ENCODE peak calls at places on chromosomes 6 and 20, in four cellular contexts. V is psoas muscle, E is astrocyte of the hippocampus, K is endothelial cell. L is an unnamed sample.

GRCh38 chr20:4546786-4547185 is 174.9 kb upstream of the PRND start:
- DNase-seq in E (peak), K (no peak), V (no peak), L (peak)

GRCh38 chr20:1033751-1034419 is 31.8 kb upstream of the RSPO4 start:
- DNase-seq in V (no peak), E (no peak), K (no peak), L (peak)

GRCh38 chr20:58174708-58175287 is 53.7 kb downstream of the ANKRD60 start:
- DNase-seq in E (peak), V (peak), K (no peak), L (peak)

GRCh38 chr6:43250992-43251373 is 7.7 kb downstream of the TTBK1 start:
- DNase-seq in E (no peak), K (no peak), V (no peak), L (peak)

GRCh38 chr6:2460216-2460734 is 214.9 kb upstream of the GMDS start:
- DNase-seq in E (peak), K (no peak), V (no peak), L (peak)

GRCh38 chr20:45365444-45365970 is 2.6 kb downstream of the SYS1 start:
- DNase-seq in V (no peak), K (no peak), E (no peak), L (no peak)

GRCh38 chr6:55794136-55794812 is 81.1 kb downstream of the BMP5 start:
- DNase-seq in E (peak), V (no peak), K (no peak), L (peak)

GRCh38 chr6:37173573-37174195 is 3.7 kb downstream of the PIM1 start:
- DNase-seq in K (no peak), E (no peak), V (no peak), L (no peak)

GRCh38 chr6:163182696-163183095 is 231.8 kb upstream of the QKI start:
- DNase-seq in V (no peak), E (no peak), K (no peak), L (no peak)

GRCh38 chr6:149461670-149462069 is 23.1 kb downstream of the ZC3H12D start:
- DNase-seq in E (no peak), K (no peak), V (no peak), L (no peak)

GRCh38 chr6:29680416-29680815 is 536 bp downstream of the ZFP57 start:
- DNase-seq in E (no peak), V (no peak), K (no peak), L (no peak)

GRCh38 chr20:22374678-22375590 is 209.4 kb downstream of the FOXA2 start:
- DNase-seq in K (no peak), E (no peak), V (no peak), L (peak)

GRCh38 chr6:22263748-22264147 is 33.1 kb downstream of the PRL start:
- DNase-seq in V (no peak), E (no peak), K (no peak), L (no peak)

GRCh38 chr6:33203443-33204164 is 851 bp upstream of the HSD17B8 start:
- DNase-seq in K (no peak), E (no peak), V (peak), L (no peak)

GRCh38 chr20:768426-768978 is at the start of gene SLC52A3:
- DNase-seq in E (no peak), K (peak), V (no peak), L (peak)

GRCh38 chr6:114085206-114085605 is 114.3 kb upstream of the HDAC2 start:
- DNase-seq in E (peak), V (no peak), K (no peak), L (peak)

GRCh38 chr6:52881996-52882841 is 27.3 kb downstream of the GSTA3 start:
- DNase-seq in K (peak), V (peak), E (peak), L (peak)

GRCh38 chr20:62716198-62716940 is 7.7 kb downstream of the NTSR1 start:
- DNase-seq in K (no peak), V (no peak), E (no peak), L (no peak)

GRCh38 chr6:53240763-53241162 is 92.1 kb upstream of the GCM1 start:
- DNase-seq in V (no peak), E (no peak), K (no peak), L (no peak)

GRCh38 chr20:35821807-35822242 is 50.0 kb downstream of the PHF20 start:
- DNase-seq in K (no peak), V (no peak), E (peak), L (peak)

L was measured in Daoy.